ENCODE peak calls at places on chromosomes 5 and 9, in nine cellular contexts. H is iPS-NIHi11; N is H9; T is nucleus accumbens; Q is activated naive CD4-positive, alpha-beta T cell; S is AG20443; W is A549; U is DMS153; Z is activated CD8-positive, alpha-beta memory T cell treated with anti-CD3 and anti-CD28 coated beads for 1 hour. L is an unnamed sample.

GRCh38 chr5:117262607-117263131 is 688.0 kb upstream of the SEMA6A start:
- DNase-seq in H (no peak), N (no peak), T (peak), Q (no peak), S (no peak), W (no peak), U (no peak), Z (no peak), L (no peak)

GRCh38 chr5:60649288-60649917 is 50.6 kb downstream of the DEPDC1B start:
- DNase-seq in H (no peak), N (no peak), T (no peak), Q (no peak), S (peak), W (peak), U (no peak), Z (no peak), L (no peak)

GRCh38 chr5:95641803-95642220 is 4.8 kb upstream of the RFESD start:
- DNase-seq in H (no peak), N (no peak), T (no peak), Q (no peak), S (peak), W (no peak), U (no peak), Z (no peak), L (no peak)

GRCh38 chr5:124408738-124409453 is 337.5 kb downstream of the ZNF608 start:
- DNase-seq in H (no peak), N (no peak), T (peak), Q (no peak), S (no peak), W (no peak), U (no peak), Z (no peak), L (no peak)

GRCh38 chr9:70865471-70865870 is 255.9 kb downstream of the TRPM3 start:
- DNase-seq in H (no peak), N (no peak), T (no peak), Q (no peak), S (no peak), W (no peak), U (no peak), Z (no peak), L (no peak)

GRCh38 chr5:172753101-172753500 is 17.9 kb downstream of the DUSP1 start:
- DNase-seq in H (no peak), N (no peak), T (no peak), Q (no peak), S (no peak), W (no peak), U (no peak), Z (no peak), L (no peak)

GRCh38 chr5:138849439-138849838 is 25.7 kb downstream of the LRRTM2 start:
- DNase-seq in H (no peak), N (no peak), T (no peak), Q (no peak), S (no peak), W (no peak), U (no peak), Z (no peak), L (no peak)

GRCh38 chr5:125559296-125559695 is 812.9 kb upstream of the ZNF608 start:
- DNase-seq in H (no peak), N (no peak), T (no peak), Q (no peak), S (peak), W (peak), U (no peak), Z (no peak), L (no peak)

GRCh38 chr5:102818934-102819333 is 63.8 kb downstream of the PAM start:
- DNase-seq in H (no peak), N (no peak), T (no peak), Q (no peak), S (no peak), W (no peak), U (no peak), Z (no peak), L (no peak)

GRCh38 chr5:78215972-78216371 is 78.5 kb downstream of the AP3B1 start:
- DNase-seq in H (no peak), N (no peak), T (no peak), Q (no peak), S (no peak), W (peak), U (no peak), Z (no peak), L (no peak)

GRCh38 chr5:119255571-119256356 is 100.1 kb upstream of the TNFAIP8 start:
- DNase-seq in H (peak), N (peak), T (no peak), Q (no peak), S (no peak), W (no peak), U (peak), Z (no peak), L (no peak)

GRCh38 chr5:109479260-109479860 is 69.6 kb upstream of the PJA2 start:
- DNase-seq in H (no peak), N (no peak), T (no peak), Q (no peak), S (no peak), W (peak), U (peak), Z (no peak), L (no peak)

GRCh38 chr5:14145356-14146334 is 2.5 kb downstream of the TRIO start:
- DNase-seq in H (peak), N (no peak), T (no peak), Q (no peak), S (peak), W (no peak), U (no peak), Z (no peak), L (no peak)

GRCh38 chr5:33423018-33423630 is 17.6 kb upstream of the TARS1 start:
- DNase-seq in H (no peak), N (no peak), T (no peak), Q (no peak), S (peak), W (no peak), U (no peak), Z (no peak), L (no peak)

GRCh38 chr5:150511641-150512367 is 3.9 kb downstream of the NDST1 start:
- DNase-seq in H (peak), N (no peak), T (peak), Q (no peak), S (peak), W (peak), U (no peak), Z (no peak), L (peak)

GRCh38 chr9:137479892-137480685 is 21.0 kb upstream of the NSMF start:
- DNase-seq in H (no peak), N (no peak), T (no peak), Q (no peak), S (no peak), W (no peak), U (no peak), Z (no peak), L (no peak)

GRCh38 chr5:61313960-61314681 is 17.9 kb upstream of the ZSWIM6 start:
- DNase-seq in H (no peak), N (no peak), T (no peak), Q (no peak), S (peak), W (no peak), U (no peak), Z (no peak), L (no peak)

GRCh38 chr5:178423431-178423830 is 166.8 kb downstream of the COL23A1 start:
- DNase-seq in H (no peak), N (no peak), T (no peak), Q (no peak), S (no peak), W (no peak), U (no peak), Z (no peak), L (no peak)

GRCh38 chr5:76960004-76960625 is 7.3 kb downstream of the CRHBP start:
- DNase-seq in H (no peak), N (peak), T (no peak), Q (no peak), S (no peak), W (no peak), U (no peak), Z (no peak), L (no peak)

GRCh38 chr9:136902259-136902821 is 16.0 kb downstream of the TRAF2 start:
- DNase-seq in H (no peak), N (peak), T (no peak), Q (peak), S (peak), W (peak), U (no peak), Z (peak), L (peak)

GRCh38 chr5:173866249-173867172 is 21.6 kb upstream of the CPEB4 start:
- DNase-seq in H (peak), N (no peak), T (peak), Q (no peak), S (no peak), W (no peak), U (no peak), Z (no peak), L (no peak)

GRCh38 chr5:177100714-177101121 is 14.0 kb downstream of the FGFR4 start:
- DNase-seq in H (no peak), N (no peak), T (no peak), Q (no peak), S (peak), W (no peak), U (no peak), Z (no peak), L (no peak)

GRCh38 chr9:6489099-6489498 is 76.1 kb downstream of the UHRF2 start:
- DNase-seq in H (no peak), N (no peak), T (no peak), Q (no peak), S (no peak), W (no peak), U (no peak), Z (no peak), L (no peak)

GRCh38 chr5:155004138-155004744 is 9.3 kb upstream of the KIF4B start:
- DNase-seq in H (no peak), N (peak), T (peak), Q (no peak), S (no peak), W (no peak), U (no peak), Z (no peak), L (no peak)

GRCh38 chr9:130172858-130173461 is 756 bp downstream of the NCS1 start:
- DNase-seq in H (peak), N (no peak), T (peak), Q (no peak), S (peak), W (peak), U (no peak), Z (no peak), L (no peak)

GRCh38 chr9:77731930-77732329 is 83.8 kb upstream of the GNA14 start:
- DNase-seq in H (no peak), N (no peak), T (no peak), Q (no peak), S (no peak), W (no peak), U (peak), Z (no peak), L (no peak)

GRCh38 chr5:40480392-40480791 is 199.3 kb upstream of the PTGER4 start:
- DNase-seq in H (no peak), N (no peak), T (no peak), Q (no peak), S (no peak), W (no peak), U (no peak), Z (no peak), L (no peak)

L was measured in Peyer's patch.